ENCODE peak calls at places on chromosomes 4 and X, in four cellular contexts. W is stimulated activated CD4-positive, alpha-beta T cell treated with anti-CD3 and anti-CD28 coated beads, Interleukin-4, amount 100 ng/mL, for 48 hours; Z is coronary artery; Y is M059J. G is an unnamed sample.

GRCh38 chr4:39044947-39045734 is 12.9 kb upstream of the TMEM156 start:
- DNase-seq in Z (no peak), Y (peak), W (no peak), G (no peak)

GRCh38 chrX:47420264-47420663 is 49.9 kb downstream of the ZNF157 start:
- DNase-seq in W (no peak), Y (peak), Z (peak), G (no peak)

GRCh38 chr4:107648178-107648991 is 71.6 kb downstream of the PAPSS1 start:
- DNase-seq in Y (no peak), W (no peak), Z (no peak), G (no peak)

GRCh38 chrX:74009041-74009440 is 294.9 kb upstream of the ZCCHC13 start:
- DNase-seq in Y (peak), W (no peak), Z (no peak), G (no peak)

GRCh38 chrX:69121321-69122000 is 43.8 kb downstream of the PJA1 start:
- DNase-seq in W (no peak), Y (no peak), Z (no peak), G (no peak)

GRCh38 chrX:125333583-125333982 is 13.9 kb downstream of the TEX13C start:
- DNase-seq in Y (no peak), W (no peak), Z (no peak), G (no peak)

GRCh38 chrX:109218761-109219160 is 263.1 kb downstream of the GUCY2F start:
- DNase-seq in Y (no peak), Z (no peak), W (no peak), G (no peak)

GRCh38 chr4:40581254-40582140 is 48.2 kb downstream of the RBM47 start:
- DNase-seq in Y (peak), W (no peak), Z (no peak), G (no peak)

GRCh38 chrX:69305333-69306062 is 140.2 kb upstream of the PJA1 start:
- DNase-seq in Y (peak), Z (no peak), W (no peak), G (no peak)

GRCh38 chr4:176230827-176231226 is 35.4 kb upstream of the SPATA4 start:
- DNase-seq in W (no peak), Y (no peak), Z (no peak), G (no peak)

GRCh38 chr4:6352031-6352763 is 82.5 kb downstream of the WFS1 start:
- DNase-seq in Y (no peak), W (no peak), Z (no peak), G (no peak)

GRCh38 chr4:156677136-156677535 is 294.5 kb downstream of the PDGFC start:
- DNase-seq in W (no peak), Y (peak), Z (no peak), G (no peak)

GRCh38 chr4:37561803-37562207 is 124.4 kb downstream of the RELL1 start:
- DNase-seq in Z (no peak), W (no peak), Y (peak), G (no peak)

GRCh38 chr4:11497212-11497806 is 68.6 kb upstream of the HS3ST1 start:
- DNase-seq in Y (peak), W (no peak), Z (no peak), G (no peak)

GRCh38 chr4:119284876-119285611 is 36.9 kb downstream of the FABP2 start:
- DNase-seq in W (no peak), Y (peak), Z (no peak), G (no peak)

GRCh38 chr4:105896461-105896939 is 1.2 kb downstream of the NPNT start:
- DNase-seq in Y (no peak), W (no peak), Z (no peak), G (no peak)

G was measured in hippocampal formation.